ENCODE peak calls at places on chromosomes 11 and 22, in six cellular contexts. N is fibroblast of mammary gland; J is lower leg skin; L is IMR-90; W is naive thymus-derived CD4-positive, alpha-beta T cell; Q is CD4-positive, CD25-positive, alpha-beta regulatory T cell. F is an unnamed sample.
A peak's percentile ranks its signal among the peaks of the same experiment; 100 is the strongest.

GRCh38 chr11:3866206-3866605 is 10.7 kb downstream of the STIM1 start:
- DNase-seq in N (no peak), J (no peak), Q (peak; percentile 23), L (no peak), W (no peak), F (peak; percentile 34)

GRCh38 chr11:12090061-12090572 is 20.3 kb upstream of the MICAL2 start:
- DNase-seq in N (peak; percentile 78), J (peak; percentile 74), L (peak; percentile 61), Q (peak; percentile 65), W (no peak), F (peak; percentile 95)

GRCh38 chr11:85826096-85826855 is 15.3 kb upstream of the SYTL2 start:
- DNase-seq in N (peak; percentile 60), Q (peak; percentile 27), J (no peak), W (no peak), L (peak; percentile 47), F (no peak)

GRCh38 chr11:100831929-100832480 is 144.9 kb downstream of the ARHGAP42 start:
- DNase-seq in N (peak; percentile 42), J (peak; percentile 88), W (no peak), L (no peak), Q (no peak), F (no peak)

GRCh38 chr11:11660351-11660750 is 38.5 kb upstream of the GALNT18 start:
- DNase-seq in L (no peak), Q (no peak), J (no peak), W (no peak), N (no peak), F (no peak)

GRCh38 chr11:68715685-68716084 is 31.3 kb downstream of the GAL start:
- DNase-seq in W (no peak), N (no peak), L (no peak), Q (no peak), J (no peak), F (no peak)

GRCh38 chr22:30325065-30325720 is 1.5 kb downstream of the TBC1D10A start:
- DNase-seq in J (peak; percentile 93), L (peak; percentile 90), N (peak; percentile 92), W (no peak), Q (no peak), F (peak; percentile 90)

GRCh38 chr22:22657712-22658111 is 13.3 kb downstream of the GGTLC2 start:
- DNase-seq in N (no peak), J (peak; percentile 2), Q (no peak), L (no peak), W (no peak), F (no peak)

GRCh38 chr11:75151346-75152047 is 590 bp downstream of the SLCO2B1 start:
- DNase-seq in W (no peak), Q (no peak), J (no peak), N (no peak), L (no peak), F (peak; percentile 8)

GRCh38 chr11:71202966-71203365 is 49.4 kb downstream of the SHANK2 start:
- DNase-seq in Q (no peak), N (no peak), L (no peak), J (no peak), W (no peak), F (no peak)

GRCh38 chr11:120431633-120432032 is 79.9 kb upstream of the GRIK4 start:
- DNase-seq in N (peak; percentile 67), Q (peak; percentile 24), J (no peak), L (peak; percentile 72), W (no peak), F (peak; percentile 31)

GRCh38 chr22:44698531-44699421 is 3.2 kb upstream of the PRR5 start:
- DNase-seq in L (peak; percentile 94), N (peak; percentile 57), W (no peak), J (peak; percentile 94), Q (no peak), F (no peak)

GRCh38 chr11:65591939-65592814 is 3.4 kb downstream of the KCNK7 start:
- DNase-seq in L (peak; percentile 44), J (no peak), W (no peak), Q (no peak), N (peak; percentile 69), F (no peak)

GRCh38 chr11:842370-843002 is at the start of the genes POLR2L and TSPAN4:
- DNase-seq in L (peak; percentile 84), W (peak; percentile 80), J (peak; percentile 98), N (peak; percentile 83), Q (peak; percentile 92), F (peak; percentile 64)

DNA sequence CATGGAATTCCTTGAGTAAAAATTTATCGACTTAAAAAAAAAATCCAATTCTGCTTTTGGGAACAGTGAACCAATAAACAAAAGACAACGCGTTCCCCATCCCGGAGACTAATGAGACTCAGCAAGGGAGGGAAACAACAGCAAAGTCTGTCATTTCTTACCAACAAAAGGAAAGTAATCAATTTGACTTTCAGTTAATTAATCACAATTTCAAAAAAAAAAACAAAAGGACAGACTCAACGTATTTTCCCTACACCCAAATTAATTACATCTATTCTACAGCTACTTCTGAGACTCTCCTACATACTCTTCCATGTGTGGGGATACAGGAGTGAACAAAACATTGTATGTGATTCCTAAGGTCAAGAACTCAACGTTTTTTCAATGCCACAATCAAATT is 1.9 kb downstream of the RDX start:
- DNase-seq in N (no peak), J (no peak), L (no peak), W (no peak), Q (no peak), F (no peak)
- H3K4me3 ChIP-seq in N (peak overlapping the region; percentile 86), J (no peak overlapping the region), L (peak overlapping the region; percentile 99), W (no peak overlapping the region), Q (peak overlapping the region; percentile 91), F (peak overlapping the region; percentile 93)

GRCh38 chr22:42417645-42418303 is 14.4 kb downstream of the NFAM1 start:
- DNase-seq in N (no peak), W (no peak), L (no peak), J (no peak), Q (no peak), F (no peak)

GRCh38 chr22:42416671-42417230 is 15.5 kb downstream of the NFAM1 start:
- DNase-seq in N (no peak), W (no peak), L (no peak), J (no peak), Q (no peak), F (no peak)

GRCh38 chr22:42414565-42415298 is 17.5 kb downstream of the NFAM1 start:
- DNase-seq in W (no peak), L (no peak), J (no peak), Q (no peak), N (no peak), F (no peak)

GRCh38 chr22:42419328-42419881 is 12.8 kb downstream of the NFAM1 start:
- DNase-seq in L (no peak), W (no peak), Q (no peak), N (no peak), J (no peak), F (no peak)

GRCh38 chr22:42418811-42419243 is 13.4 kb downstream of the NFAM1 start:
- DNase-seq in W (no peak), L (no peak), J (no peak), N (no peak), Q (no peak), F (peak; percentile 56)
- H3K4me3 ChIP-seq in W (no peak overlapping the region), L (no peak overlapping the region), J (no peak overlapping the region), N (no peak overlapping the region), Q (no peak overlapping the region), F (no peak overlapping the region)

GRCh38 chr11:72787262-72788104 is 6.4 kb downstream of the STARD10 start:
- DNase-seq in J (no peak), W (no peak), N (no peak), L (no peak), Q (no peak), F (no peak)

GRCh38 chr11:72789493-72790131 is 4.2 kb downstream of the STARD10 start:
- DNase-seq in J (no peak), W (no peak), N (peak; percentile 73), Q (no peak), L (peak; percentile 52), F (peak; percentile 77)

GRCh38 chr11:72786305-72787261 is 7.3 kb downstream of the STARD10 start:
- DNase-seq in L (no peak), Q (no peak), N (no peak), W (no peak), J (no peak), F (no peak)

GRCh38 chr11:72784662-72785061 is 9.2 kb downstream of the STARD10 start:
- DNase-seq in J (no peak), Q (no peak), W (no peak), L (no peak), N (no peak), F (no peak)

DNA sequence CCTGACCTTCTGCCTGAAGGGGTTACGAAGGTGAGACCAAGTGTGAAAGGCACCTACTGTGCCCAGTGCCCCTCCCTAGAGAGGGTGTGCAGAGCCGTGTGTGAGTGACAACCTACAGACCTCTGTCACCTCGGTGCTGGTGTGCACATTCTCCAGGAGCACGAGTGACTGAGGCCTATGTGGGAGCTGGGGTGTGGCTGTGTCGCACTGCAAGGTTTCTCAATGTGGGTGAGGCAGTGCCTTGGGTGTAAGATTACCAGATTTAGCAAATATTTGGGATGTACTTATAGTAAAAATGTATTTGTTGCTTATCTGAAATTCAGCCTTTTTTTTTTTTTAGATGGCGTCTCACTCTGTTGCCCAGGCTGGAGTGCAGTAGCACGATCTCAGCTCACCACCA is 5.6 kb downstream of the STARD10 start:
- DNase-seq in L (no peak), Q (no peak), N (no peak), J (no peak), W (no peak), F (no peak)
- H3K4me3 ChIP-seq in L (no peak overlapping the region), Q (no peak overlapping the region), N (no peak overlapping the region), J (no peak overlapping the region), W (no peak overlapping the region), F (no peak overlapping the region)

GRCh38 chr11:118079507-118079906 is 2.6 kb downstream of the TMPRSS4 start:
- DNase-seq in Q (peak; percentile 5), L (no peak), J (no peak), W (no peak), N (no peak), F (peak; percentile 38)

GRCh38 chr11:118074785-118075184 is 2.1 kb upstream of the TMPRSS4 start:
- DNase-seq in N (no peak), L (no peak), J (no peak), Q (no peak), W (no peak), F (peak; percentile 96)

GRCh38 chr11:118074091-118074685 is 2.7 kb upstream of the TMPRSS4 start:
- DNase-seq in L (no peak), Q (no peak), J (no peak), W (no peak), N (no peak), F (no peak)

GRCh38 chr11:118078972-118079411 is 2.1 kb downstream of the TMPRSS4 start:
- DNase-seq in J (no peak), L (no peak), N (no peak), Q (no peak), W (no peak), F (no peak)

DNA sequence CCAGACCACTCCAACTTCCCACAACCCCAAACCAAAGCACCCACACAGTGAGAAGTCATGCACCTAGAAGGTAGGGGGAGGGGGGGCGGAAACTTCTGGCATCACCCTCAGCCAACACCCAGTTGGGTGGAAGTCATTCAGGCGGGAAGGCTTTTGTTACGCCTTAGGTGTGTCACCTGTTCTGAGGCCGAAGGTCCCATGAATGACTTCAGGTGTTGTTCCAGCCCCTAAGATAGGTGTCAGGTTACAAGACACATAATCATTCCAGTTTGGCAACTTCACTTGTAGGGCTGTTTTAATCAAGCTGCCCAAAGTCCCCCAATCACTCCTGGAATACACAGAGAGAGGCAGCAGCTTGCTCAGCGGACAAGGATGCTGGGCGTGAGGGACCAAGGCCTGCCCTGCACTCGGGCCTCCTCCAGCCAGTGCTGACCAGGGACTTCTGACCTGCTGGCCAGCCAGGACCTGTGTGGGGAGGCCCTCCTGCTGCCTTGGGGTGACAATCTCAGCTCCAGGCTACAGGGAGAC is at the start of gene TMPRSS4:
- DNase-seq in W (no peak), J (no peak), L (no peak), N (no peak), Q (no peak), F (peak; percentile 94)
- H3K4me3 ChIP-seq in W (no peak within 1 kb of the TSS), J (no peak within 1 kb of the TSS), L (no peak within 1 kb of the TSS), N (no peak within 1 kb of the TSS), Q (no peak within 1 kb of the TSS), F (peak within 1 kb of the TSS; percentile 37)

GRCh38 chr22:39230261-39231196 is 14.3 kb downstream of the PDGFB start:
- DNase-seq in L (no peak), W (no peak), N (no peak), J (no peak), Q (no peak), F (no peak)
- H3K4me3 ChIP-seq in L (no peak overlapping the region), W (no peak overlapping the region), N (no peak overlapping the region), J (no peak overlapping the region), Q (no peak overlapping the region), F (no peak overlapping the region)

F was measured in bronchial epithelial cell.